ENCODE peak calls at places on chromosomes 7 and 10, in four cellular contexts. One of them, this sample, is unnamed.

GRCh38 chr10:101829561-101830315 is 11.5 kb upstream of the OGA start:
- DNase-seq in right lobe of liver: peak; percentile 58
- DNase-seq in heart left ventricle: no peak
- DNase-seq in sigmoid colon: peak; percentile 72
- DNase-seq in this sample: peak; percentile 70

GRCh38 chr7:1810961-1811849 is 141.1 kb downstream of the ELFN1 start:
- DNase-seq in right lobe of liver: no peak
- DNase-seq in sigmoid colon: peak; percentile 35
- DNase-seq in heart left ventricle: no peak
- DNase-seq in this sample: no peak

GRCh38 chr7:157278167-157278790 is 58.5 kb upstream of the DNAJB6 start:
- DNase-seq in right lobe of liver: peak; percentile 24
- DNase-seq in heart left ventricle: no peak
- DNase-seq in sigmoid colon: no peak
- DNase-seq in this sample: no peak

GRCh38 chr7:105285118-105285874 is 103.4 kb downstream of the SRPK2 start:
- DNase-seq in sigmoid colon: no peak
- DNase-seq in heart left ventricle: no peak
- DNase-seq in right lobe of liver: no peak
- DNase-seq in this sample: no peak

GRCh38 chr7:12759112-12759511 is 71.7 kb downstream of the ARL4A start:
- DNase-seq in heart left ventricle: no peak
- DNase-seq in right lobe of liver: no peak
- DNase-seq in sigmoid colon: no peak
- DNase-seq in this sample: no peak

GRCh38 chr10:121999301-121999700 is 10.3 kb downstream of the TACC2 start:
- DNase-seq in heart left ventricle: no peak
- DNase-seq in sigmoid colon: peak; percentile 17
- DNase-seq in right lobe of liver: no peak
- DNase-seq in this sample: no peak

GRCh38 chr7:1558841-1559625 is 3.0 kb upstream of the TMEM184A start:
- DNase-seq in sigmoid colon: no peak
- DNase-seq in heart left ventricle: no peak
- DNase-seq in right lobe of liver: peak; percentile 57
- DNase-seq in this sample: no peak

GRCh38 chr7:117824605-117825004 is 48.6 kb downstream of the CTTNBP2 start:
- DNase-seq in right lobe of liver: no peak
- DNase-seq in sigmoid colon: no peak
- DNase-seq in heart left ventricle: no peak
- DNase-seq in this sample: no peak

GRCh38 chr10:127431525-127431924 is 117.6 kb upstream of the NPS start:
- DNase-seq in sigmoid colon: no peak
- DNase-seq in right lobe of liver: no peak
- DNase-seq in heart left ventricle: no peak
- DNase-seq in this sample: no peak

GRCh38 chr10:125217986-125218675 is 57.8 kb upstream of the CTBP2 start:
- DNase-seq in sigmoid colon: no peak
- DNase-seq in heart left ventricle: no peak
- DNase-seq in right lobe of liver: no peak
- DNase-seq in this sample: no peak

GRCh38 chr7:93574269-93574645 is 267 bp downstream of the CALCR start:
- DNase-seq in sigmoid colon: no peak
- DNase-seq in heart left ventricle: no peak
- DNase-seq in right lobe of liver: no peak
- DNase-seq in this sample: no peak

GRCh38 chr10:78672898-78673297 is 395.9 kb upstream of the ZMIZ1 start:
- DNase-seq in heart left ventricle: no peak
- DNase-seq in sigmoid colon: no peak
- DNase-seq in right lobe of liver: no peak
- DNase-seq in this sample: no peak

GRCh38 chr7:41880107-41880506 is 177.2 kb upstream of the INHBA start:
- DNase-seq in heart left ventricle: no peak
- DNase-seq in right lobe of liver: no peak
- DNase-seq in sigmoid colon: no peak
- DNase-seq in this sample: no peak

GRCh38 chr7:30032310-30033125 is 4.3 kb downstream of the PLEKHA8 start:
- DNase-seq in sigmoid colon: no peak
- DNase-seq in heart left ventricle: no peak
- DNase-seq in right lobe of liver: no peak
- DNase-seq in this sample: no peak

GRCh38 chr10:60414877-60415585 is 25.4 kb upstream of the ANK3 start:
- DNase-seq in heart left ventricle: no peak
- DNase-seq in sigmoid colon: no peak
- DNase-seq in right lobe of liver: no peak
- DNase-seq in this sample: no peak

GRCh38 chr10:60293797-60294196 is 95.9 kb downstream of the ANK3 start:
- DNase-seq in right lobe of liver: no peak
- DNase-seq in heart left ventricle: no peak
- DNase-seq in sigmoid colon: no peak
- DNase-seq in this sample: no peak

GRCh38 chr7:234712-235553 is 42.6 kb downstream of the FAM20C start:
- DNase-seq in sigmoid colon: peak; percentile 92
- DNase-seq in heart left ventricle: peak; percentile 53
- DNase-seq in right lobe of liver: peak; percentile 88
- DNase-seq in this sample: peak; percentile 76

GRCh38 chr7:139901840-139902370 is 72.8 kb downstream of the TBXAS1 start:
- DNase-seq in right lobe of liver: no peak
- DNase-seq in heart left ventricle: no peak
- DNase-seq in sigmoid colon: no peak
- DNase-seq in this sample: no peak

GRCh38 chr7:107045195-107045960 is 873 bp downstream of the PRKAR2B start:
- DNase-seq in heart left ventricle: no peak
- DNase-seq in sigmoid colon: no peak
- DNase-seq in right lobe of liver: no peak
- DNase-seq in this sample: no peak

GRCh38 chr7:7972128-7972527 is 3.5 kb downstream of the GLCCI1 start:
- DNase-seq in sigmoid colon: no peak
- DNase-seq in right lobe of liver: no peak
- DNase-seq in heart left ventricle: no peak
- DNase-seq in this sample: no peak

GRCh38 chr10:72276421-72277339 is 3.0 kb downstream of the DDIT4 start:
- DNase-seq in sigmoid colon: no peak
- DNase-seq in heart left ventricle: no peak
- DNase-seq in right lobe of liver: no peak
- DNase-seq in this sample: peak; percentile 66

GRCh38 chr7:102875700-102876192 is 37.1 kb upstream of the LRRC17 start:
- DNase-seq in sigmoid colon: no peak
- DNase-seq in heart left ventricle: no peak
- DNase-seq in right lobe of liver: no peak
- DNase-seq in this sample: peak; percentile 80

GRCh38 chr7:102073931-102074880 is 212.5 kb upstream of the SH2B2 start:
- DNase-seq in heart left ventricle: no peak
- DNase-seq in sigmoid colon: no peak
- DNase-seq in right lobe of liver: no peak
- DNase-seq in this sample: peak; percentile 49

GRCh38 chr10:80945267-80945880 is 407.7 kb downstream of the SH2D4B start:
- DNase-seq in sigmoid colon: no peak
- DNase-seq in heart left ventricle: no peak
- DNase-seq in right lobe of liver: no peak
- DNase-seq in this sample: no peak

GRCh38 chr7:74412061-74412460 is 41.6 kb upstream of the GTF2IRD1 start:
- DNase-seq in right lobe of liver: no peak
- DNase-seq in sigmoid colon: no peak
- DNase-seq in heart left ventricle: no peak
- DNase-seq in this sample: no peak

GRCh38 chr10:110747609-110748464 is 103.7 kb downstream of the RBM20 start:
- DNase-seq in right lobe of liver: no peak
- DNase-seq in heart left ventricle: no peak
- DNase-seq in sigmoid colon: no peak
- DNase-seq in this sample: no peak

GRCh38 chr10:819326-819725 is 112.2 kb downstream of the LARP4B start:
- DNase-seq in sigmoid colon: no peak
- DNase-seq in right lobe of liver: no peak
- DNase-seq in heart left ventricle: no peak
- DNase-seq in this sample: no peak

GRCh38 chr10:822661-823367 is 108.7 kb downstream of the LARP4B start:
- DNase-seq in sigmoid colon: no peak
- DNase-seq in right lobe of liver: no peak
- DNase-seq in heart left ventricle: no peak
- DNase-seq in this sample: no peak

GRCh38 chr10:822197-822596 is 109.3 kb downstream of the LARP4B start:
- DNase-seq in right lobe of liver: no peak
- DNase-seq in sigmoid colon: no peak
- DNase-seq in heart left ventricle: no peak
- DNase-seq in this sample: no peak

GRCh38 chr10:819816-820215 is 111.7 kb downstream of the LARP4B start:
- DNase-seq in heart left ventricle: no peak
- DNase-seq in sigmoid colon: no peak
- DNase-seq in right lobe of liver: no peak
- DNase-seq in this sample: no peak

DNA sequence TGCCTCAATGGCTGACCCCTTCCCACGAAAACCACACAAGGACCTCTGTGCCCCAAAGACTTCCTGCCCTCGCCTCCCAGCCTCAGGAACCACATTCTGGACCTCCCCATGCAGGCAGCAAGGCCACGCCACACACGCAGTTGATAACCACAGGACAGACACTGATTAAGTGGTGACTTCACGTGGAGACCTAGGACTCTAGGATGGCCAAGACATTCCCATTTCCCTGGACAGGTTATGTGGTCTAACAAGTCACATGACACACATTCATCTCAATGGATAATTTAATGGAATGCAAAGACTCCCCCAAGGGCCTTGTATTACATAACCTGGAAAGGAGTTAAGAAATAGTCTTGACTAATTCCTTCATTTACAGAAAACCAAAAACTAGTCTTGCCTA is 110.2 kb downstream of the LARP4B start:
- DNase-seq in sigmoid colon: no peak
- DNase-seq in right lobe of liver: no peak
- DNase-seq in heart left ventricle: no peak
- DNase-seq in this sample: no peak
- H3K4me1 ChIP-seq in sigmoid colon: no peaks in the 10 kb centered on the region
- H3K4me1 ChIP-seq in right lobe of liver: no peaks in the 10 kb centered on the region
- H3K4me1 ChIP-seq in heart left ventricle: peaks cover 30% of the 10 kb centered on the region
- H3K4me1 ChIP-seq in this sample: peaks cover 3% of the 10 kb centered on the region

GRCh38 chr7:135662373-135663114 is at the start of gene STMP1:
- DNase-seq in sigmoid colon: peak; percentile 98
- DNase-seq in heart left ventricle: peak; percentile 98
- DNase-seq in right lobe of liver: peak; percentile 97
- DNase-seq in this sample: peak; percentile 96
- TF ChIP-seq POLR2A in sigmoid colon: peak; percentile 84
- TF ChIP-seq POLR2A in heart left ventricle: peak; percentile 94
- TF ChIP-seq POLR2A in right lobe of liver: peak; percentile 95
- TF ChIP-seq POLR2A in this sample: peak; percentile 94

DNA sequence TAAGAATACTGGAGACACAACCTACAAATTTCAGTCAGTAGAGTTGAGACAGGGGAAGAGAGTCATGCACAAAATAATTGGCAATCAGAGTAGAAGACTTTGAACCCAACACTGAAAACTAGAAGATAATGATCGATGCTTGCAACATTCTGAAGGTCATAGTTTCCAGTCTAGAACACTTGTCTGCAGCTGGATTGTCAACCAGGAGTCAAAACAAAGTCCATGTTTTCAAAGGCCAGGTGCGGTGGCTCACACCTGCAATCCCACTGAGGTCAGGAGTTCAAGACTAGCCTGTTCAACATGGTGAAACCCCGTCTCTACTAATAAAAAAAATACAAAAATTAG is 26.8 kb upstream of the SMURF1 start:
- DNase-seq in heart left ventricle: no peak
- DNase-seq in sigmoid colon: no peak
- DNase-seq in right lobe of liver: peak; percentile 61
- DNase-seq in this sample: peak; percentile 19
- H3K27me3 ChIP-seq in heart left ventricle: no peaks in the 10 kb centered on the region
- H3K27me3 ChIP-seq in sigmoid colon: no peaks in the 10 kb centered on the region
- H3K27me3 ChIP-seq in right lobe of liver: no peaks in the 10 kb centered on the region
- H3K27me3 ChIP-seq in this sample: no peaks in the 10 kb centered on the region

GRCh38 chr10:132632851-132633684 is 95.5 kb downstream of the INPP5A start:
- DNase-seq in sigmoid colon: peak; percentile 73
- DNase-seq in right lobe of liver: peak; percentile 46
- DNase-seq in heart left ventricle: no peak
- DNase-seq in this sample: peak; percentile 4
- H3K4me1 ChIP-seq in sigmoid colon: peaks cover 96% of the 10 kb centered on the region
- H3K4me1 ChIP-seq in right lobe of liver: peaks cover 3% of the 10 kb centered on the region
- H3K4me1 ChIP-seq in heart left ventricle: peaks cover 63% of the 10 kb centered on the region
- H3K4me1 ChIP-seq in this sample: peaks cover 31% of the 10 kb centered on the region

GRCh38 chr7:124930173-124930623 is 573 bp upstream of the POT1 start:
- DNase-seq in right lobe of liver: no peak
- DNase-seq in heart left ventricle: no peak
- DNase-seq in sigmoid colon: no peak
- DNase-seq in this sample: no peak

GRCh38 chr7:124930655-124931597 is 1.3 kb upstream of the POT1 start:
- DNase-seq in right lobe of liver: no peak
- DNase-seq in sigmoid colon: peak; percentile 57
- DNase-seq in heart left ventricle: no peak
- DNase-seq in this sample: no peak

GRCh38 chr7:124924906-124925305 is 4.7 kb downstream of the POT1 start:
- DNase-seq in heart left ventricle: no peak
- DNase-seq in right lobe of liver: no peak
- DNase-seq in sigmoid colon: no peak
- DNase-seq in this sample: no peak

DNA sequence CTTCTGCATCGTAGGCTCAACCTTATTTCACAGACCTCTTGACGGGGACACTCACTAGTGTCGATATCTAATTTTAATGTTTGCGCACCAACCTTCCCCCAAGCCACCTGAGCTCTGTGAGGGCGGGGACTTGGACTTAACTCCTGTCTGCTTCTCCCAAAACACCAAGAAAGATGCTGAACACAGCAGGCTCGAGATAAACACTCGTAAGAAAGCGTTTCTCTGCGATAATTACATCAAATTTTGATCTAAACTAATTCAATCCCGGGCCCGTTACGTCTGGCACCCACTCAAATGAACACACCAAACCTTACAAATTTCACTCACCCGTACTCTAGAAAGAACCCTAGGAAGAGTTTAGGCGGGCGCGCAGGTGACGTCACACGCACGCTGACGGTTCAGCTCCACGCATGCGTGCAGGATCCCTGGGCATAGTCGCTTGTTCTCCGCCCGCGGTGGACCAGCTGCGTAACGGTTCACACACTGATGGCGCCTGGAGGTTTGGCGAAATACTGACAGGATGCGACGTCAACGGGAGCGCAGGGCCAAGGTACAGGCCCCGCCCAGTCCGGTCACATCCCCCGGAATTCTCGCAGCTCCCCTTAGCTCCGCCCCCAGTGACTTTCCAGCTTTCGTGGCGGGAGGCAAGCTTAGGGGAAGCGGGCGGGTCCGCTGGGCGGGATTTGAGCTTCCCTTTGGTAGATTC is at the start of gene POT1:
- DNase-seq in heart left ventricle: peak; percentile 99
- DNase-seq in right lobe of liver: peak; percentile 99
- DNase-seq in sigmoid colon: peak; percentile 100
- DNase-seq in this sample: peak; percentile 98
- TF ChIP-seq POLR2A in heart left ventricle: no peak
- TF ChIP-seq POLR2A in right lobe of liver: peak; percentile 42
- TF ChIP-seq POLR2A in sigmoid colon: no peak
- TF ChIP-seq POLR2A in this sample: no peak

GRCh38 chr10:17425584-17426262 is 28.7 kb downstream of the ST8SIA6 start:
- DNase-seq in right lobe of liver: no peak
- DNase-seq in heart left ventricle: no peak
- DNase-seq in sigmoid colon: no peak
- DNase-seq in this sample: no peak
- H3K27me3 ChIP-seq in right lobe of liver: no peaks in the 10 kb centered on the region
- H3K27me3 ChIP-seq in heart left ventricle: no peaks in the 10 kb centered on the region
- H3K27me3 ChIP-seq in sigmoid colon: no peaks in the 10 kb centered on the region
- H3K27me3 ChIP-seq in this sample: no peaks in the 10 kb centered on the region

GRCh38 chr7:37930226-37930948 is 9.9 kb downstream of the EPDR1 start:
- DNase-seq in right lobe of liver: no peak
- DNase-seq in heart left ventricle: no peak
- DNase-seq in sigmoid colon: no peak
- DNase-seq in this sample: no peak
- H3K4me1 ChIP-seq in right lobe of liver: no peaks in the 10 kb centered on the region
- H3K4me1 ChIP-seq in heart left ventricle: peaks cover 7% of the 10 kb centered on the region
- H3K4me1 ChIP-seq in sigmoid colon: no peaks in the 10 kb centered on the region
- H3K4me1 ChIP-seq in this sample: peaks cover 7% of the 10 kb centered on the region

This sample was measured in body of pancreas.